ENCODE peak calls at places on chromosome 2, in eight cellular contexts. M, K, Y, I, A, G, B and P are unnamed samples.

GRCh38 chr2:225310745-225311144 is 88.8 kb upstream of the NYAP2 start:
- DNase-seq in M (no peak), K (no peak), Y (no peak), I (no peak), A (no peak), G (no peak), B (no peak), P (no peak)

GRCh38 chr2:127225186-127225960 is 5.3 kb upstream of the CYP27C1 start:
- DNase-seq in M (no peak), K (no peak), Y (peak; percentile 91), I (no peak), A (no peak), G (peak; percentile 72), B (no peak), P (no peak)

GRCh38 chr2:124986136-124986535 is 961.0 kb downstream of the CNTNAP5 start:
- DNase-seq in M (no peak), K (no peak), Y (no peak), I (no peak), A (no peak), G (no peak), B (no peak), P (no peak)

GRCh38 chr2:178327516-178327915 is 123.5 kb downstream of the PRKRA start:
- DNase-seq in M (no peak), K (no peak), Y (peak; percentile 53), I (no peak), A (no peak), G (peak; percentile 64), B (no peak), P (no peak)

GRCh38 chr2:98592565-98592964 is 15.7 kb downstream of the COA5 start:
- DNase-seq in M (no peak), K (no peak), Y (no peak), I (no peak), A (no peak), G (no peak), B (no peak), P (no peak)

GRCh38 chr2:24970483-24971299 is 1.1 kb downstream of the DNAJC27 start:
- DNase-seq in M (no peak), K (no peak), Y (peak; percentile 51), I (no peak), A (no peak), G (peak; percentile 30), B (no peak), P (no peak)

GRCh38 chr2:237471457-237472186 is 15.4 kb upstream of the MLPH start:
- DNase-seq in M (peak; percentile 58), K (peak; percentile 60), Y (peak; percentile 45), I (no peak), A (peak; percentile 84), G (peak; percentile 68), B (peak; percentile 64), P (peak; percentile 35)

GRCh38 chr2:230575640-230576324 is 136.9 kb upstream of the CAB39 start:
- DNase-seq in M (no peak), K (peak; percentile 72), Y (no peak), I (no peak), A (no peak), G (no peak), B (no peak), P (no peak)

GRCh38 chr2:238686223-238686622 is 161.7 kb upstream of the TWIST2 start:
- DNase-seq in M (no peak), K (no peak), Y (no peak), I (no peak), A (no peak), G (no peak), B (no peak), P (no peak)

GRCh38 chr2:35973132-35973736 is 382.3 kb upstream of the CRIM1 start:
- DNase-seq in M (peak; percentile 50), K (no peak), Y (peak; percentile 43), I (no peak), A (no peak), G (peak; percentile 42), B (no peak), P (no peak)

GRCh38 chr2:27651056-27651455 is 12.4 kb downstream of the SUPT7L start:
- DNase-seq in M (peak; percentile 55), K (no peak), Y (peak; percentile 45), I (no peak), A (no peak), G (peak; percentile 55), B (no peak), P (no peak)

GRCh38 chr2:202311823-202312388 is 46.3 kb downstream of the NOP58 start:
- DNase-seq in M (no peak), K (no peak), Y (no peak), I (no peak), A (no peak), G (no peak), B (no peak), P (no peak)

GRCh38 chr2:121717529-121717928 is 19.1 kb downstream of the NIFK start:
- DNase-seq in M (no peak), K (no peak), Y (no peak), I (no peak), A (no peak), G (no peak), B (no peak), P (no peak)

GRCh38 chr2:11405599-11406491 is 60.1 kb downstream of the E2F6 start:
- DNase-seq in M (no peak), K (no peak), Y (no peak), I (no peak), A (no peak), G (peak; percentile 38), B (no peak), P (no peak)

GRCh38 chr2:5453648-5454390 is 238.4 kb upstream of the SOX11 start:
- DNase-seq in M (no peak), K (no peak), Y (peak; percentile 90), I (peak; percentile 7), A (no peak), G (peak; percentile 31), B (no peak), P (no peak)

GRCh38 chr2:151410485-151410833 is 757 bp downstream of the RIF1 start:
- DNase-seq in M (peak; percentile 44), K (peak; percentile 67), Y (peak; percentile 25), I (no peak), A (no peak), G (peak; percentile 5), B (no peak), P (peak; percentile 16)

GRCh38 chr2:74333175-74333574 is 10.0 kb downstream of the SLC4A5 start:
- DNase-seq in M (peak; percentile 68), K (peak; percentile 51), Y (peak; percentile 17), I (no peak), A (no peak), G (peak; percentile 31), B (no peak), P (peak; percentile 31)

GRCh38 chr2:170716851-170717598 is 1.9 kb downstream of the SP5 start:
- DNase-seq in M (no peak), K (no peak), Y (peak; percentile 29), I (no peak), A (peak; percentile 82), G (peak; percentile 5), B (peak; percentile 58), P (peak; percentile 20)

GRCh38 chr2:43774617-43775016 is 778 bp downstream of the DYNC2LI1 start:
- DNase-seq in M (no peak), K (no peak), Y (no peak), I (no peak), A (no peak), G (no peak), B (no peak), P (no peak)
- H3K4me3 ChIP-seq in M (peak overlapping the region; percentile 65), K (peak overlapping the region; percentile 61), Y (peak overlapping the region; percentile 78), I (peak overlapping the region; percentile 87), A (peak overlapping the region; percentile 76), G (peak overlapping the region; percentile 70), B (peak overlapping the region; percentile 64), P (peak overlapping the region; percentile 79)

DNA sequence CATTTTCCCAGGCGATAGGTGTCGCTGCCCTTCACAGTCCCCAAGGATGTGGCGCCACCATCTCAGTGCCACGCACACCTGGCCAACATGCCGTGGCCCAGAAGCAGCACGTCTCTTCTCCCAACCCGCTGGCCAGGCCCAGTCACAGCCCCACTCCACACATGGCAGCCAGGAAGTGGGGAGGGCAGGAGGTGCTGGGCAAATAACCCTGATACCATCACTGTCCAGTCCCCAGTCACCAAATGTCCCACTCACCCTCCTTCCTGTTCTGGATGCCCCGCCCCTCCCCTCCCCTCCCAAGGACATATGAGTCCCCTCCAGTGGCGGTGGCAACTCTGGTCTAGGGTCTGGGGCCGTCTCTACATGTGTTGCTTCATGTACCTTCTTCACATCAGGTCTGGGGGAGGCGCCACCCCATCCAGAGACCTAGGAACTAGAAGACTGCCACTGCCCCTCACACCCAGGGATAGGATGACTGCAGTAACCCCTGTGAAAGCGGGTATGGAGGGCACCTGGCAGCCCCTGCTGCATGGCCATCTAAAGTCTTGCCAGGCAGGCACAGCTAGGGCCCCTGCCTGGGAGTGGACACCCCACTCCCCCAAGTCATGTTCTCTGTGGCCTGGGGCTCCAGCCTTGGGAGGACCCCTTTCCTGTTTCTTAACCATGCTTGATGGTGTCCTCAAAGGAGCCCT is 7.3 kb upstream of the CAPN10 start:
- DNase-seq in M (no peak), K (no peak), Y (no peak), I (no peak), A (no peak), G (no peak), B (no peak), P (no peak)
- H3K36me3 ChIP-seq in M (peaks cover 24% of the 10 kb centered on the region), K (peaks cover 38% of the 10 kb centered on the region), Y (peaks cover 5% of the 10 kb centered on the region), I (no peaks in the 10 kb centered on the region), A (peaks cover 40% of the 10 kb centered on the region), G (peaks cover 31% of the 10 kb centered on the region), B (no peaks in the 10 kb centered on the region), P (peaks cover 26% of the 10 kb centered on the region)

DNA sequence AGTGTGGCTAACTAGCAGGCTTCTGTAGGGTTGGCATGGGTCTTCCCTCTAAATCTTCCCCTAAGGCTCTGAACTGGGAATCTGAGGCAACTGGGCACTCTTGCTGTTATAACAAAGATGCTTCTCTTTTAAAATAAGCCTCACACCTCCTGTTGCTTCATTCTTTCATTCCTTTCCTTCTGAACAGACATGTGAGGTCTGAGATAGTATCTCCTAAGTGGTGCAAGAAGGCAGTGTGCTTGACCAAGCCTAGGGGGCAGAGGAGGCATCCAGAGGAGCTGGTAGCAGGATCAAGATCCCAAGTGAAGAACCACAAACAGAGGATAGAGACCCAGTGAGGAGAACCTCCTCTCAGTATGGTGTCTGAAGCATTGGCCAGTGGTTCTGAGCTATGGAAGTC is 90.9 kb downstream of the TTC27 start:
- DNase-seq in M (no peak), K (no peak), Y (no peak), I (no peak), A (no peak), G (no peak), B (no peak), P (no peak)
- TF ChIP-seq CTCF in M (no peak), K (no peak), Y (no peak), I (no peak), A (no peak), G (no peak), B (no peak), P (no peak)

DNA sequence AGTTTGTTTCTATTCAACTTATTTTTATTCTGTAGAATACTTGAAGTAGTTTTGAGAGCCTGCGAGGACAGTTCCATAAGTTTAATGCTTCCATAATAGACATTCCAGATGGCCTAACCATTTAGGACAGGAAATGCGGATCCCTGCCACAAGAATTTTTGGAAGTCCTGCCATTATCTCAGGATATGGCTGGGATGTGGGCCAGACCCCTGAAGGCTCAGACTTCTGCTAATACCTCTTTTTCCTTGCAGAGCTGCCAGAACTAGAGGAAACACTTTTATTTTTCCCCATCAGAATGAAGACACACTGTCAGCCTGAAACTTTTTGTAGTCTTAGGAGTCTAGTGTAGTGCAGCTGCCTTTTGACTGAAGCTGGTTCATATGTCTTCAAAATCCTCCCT is 806.5 kb downstream of the TDRD15 start:
- DNase-seq in M (no peak), K (no peak), Y (no peak), I (no peak), A (no peak), G (no peak), B (no peak), P (no peak)
- H3K4me3 ChIP-seq in M (no peak overlapping the region), K (no peak overlapping the region), Y (no peak overlapping the region), I (no peak overlapping the region), A (no peak overlapping the region), G (no peak overlapping the region), B (no peak overlapping the region), P (no peak overlapping the region)

GRCh38 chr2:128624425-128624795 is 305.7 kb upstream of the HS6ST1 start:
- DNase-seq in M (no peak), K (no peak), Y (no peak), I (no peak), A (peak; percentile 26), G (no peak), B (no peak), P (no peak)
- H3K36me3 ChIP-seq in M (no peaks in the 10 kb centered on the region), K (no peaks in the 10 kb centered on the region), Y (no peaks in the 10 kb centered on the region), I (no peaks in the 10 kb centered on the region), A (no peaks in the 10 kb centered on the region), G (no peaks in the 10 kb centered on the region), B (no peaks in the 10 kb centered on the region), P (no peaks in the 10 kb centered on the region)